ENCODE peak calls at places on chromosomes 5 and 9, in ten cellular contexts. R, Q, J, X, U, B, M, Y, G and I are unnamed samples.
A peak's percentile ranks its signal among the peaks of the same experiment; 100 is the strongest.

GRCh38 chr9:23819403-23819802 is 6.6 kb downstream of the ELAVL2 start:
- DNase-seq in Y (no peak), Q (no peak), R (no peak), G (no peak), X (no peak), U (no peak), B (no peak), M (no peak), J (no peak), I (no peak)

GRCh38 chr5:92836861-92837755 is 743.9 kb downstream of the NR2F1-AS1 start:
- DNase-seq in R (no peak), J (peak; percentile 36), B (no peak), M (no peak), Q (no peak), X (no peak), Y (no peak), G (no peak), U (no peak), I (no peak)

GRCh38 chr5:141920771-141921170 is 2.9 kb upstream of the DELE1 start:
- DNase-seq in X (no peak), B (no peak), J (no peak), R (no peak), U (no peak), G (no peak), Y (no peak), Q (no peak), M (no peak), I (no peak)

GRCh38 chr9:16413509-16414016 is 456.9 kb downstream of the BNC2 start:
- DNase-seq in U (peak; percentile 97), X (no peak), B (no peak), M (no peak), Y (no peak), Q (no peak), G (no peak), J (peak; percentile 63), R (no peak), I (peak; percentile 96)

GRCh38 chr5:180437336-180437735 is 56.8 kb upstream of the CNOT6 start:
- DNase-seq in X (no peak), R (no peak), U (no peak), B (no peak), Q (no peak), J (no peak), G (no peak), M (no peak), Y (no peak), I (no peak)

GRCh38 chr5:3194141-3194540 is 401.5 kb upstream of the IRX1 start:
- DNase-seq in M (no peak), Q (no peak), G (no peak), R (no peak), X (no peak), B (no peak), J (no peak), Y (no peak), U (no peak), I (no peak)

GRCh38 chr9:23538060-23538387 is 288.0 kb downstream of the ELAVL2 start:
- DNase-seq in Y (no peak), Q (no peak), G (no peak), R (no peak), U (no peak), J (no peak), B (no peak), X (no peak), M (no peak), I (no peak)

GRCh38 chr5:145347026-145347616 is 488.0 kb downstream of the PRELID2 start:
- DNase-seq in X (no peak), Y (no peak), R (no peak), M (peak; percentile 42), J (peak; percentile 33), Q (peak; percentile 13), B (no peak), U (peak; percentile 12), G (no peak), I (peak; percentile 8)

GRCh38 chr9:105246656-105247162 is 2.3 kb downstream of the SLC44A1 start:
- DNase-seq in B (no peak), G (no peak), Q (no peak), X (no peak), M (no peak), J (no peak), Y (no peak), R (no peak), U (no peak), I (peak; percentile 47)

GRCh38 chr5:138873096-138873885 is 1.8 kb downstream of the LRRTM2 start:
- DNase-seq in B (no peak), J (no peak), Q (no peak), M (no peak), X (no peak), R (no peak), U (peak; percentile 28), Y (no peak), G (no peak), I (no peak)

GRCh38 chr9:93892748-93893147 is 62.4 kb downstream of the BARX1 start:
- DNase-seq in J (no peak), B (no peak), G (no peak), U (no peak), M (no peak), Q (no peak), R (no peak), Y (no peak), X (no peak), I (no peak)

GRCh38 chr5:157106668-157107461 is 2.0 kb downstream of the HAVCR2 start:
- DNase-seq in R (no peak), M (no peak), U (peak; percentile 30), Y (no peak), B (peak; percentile 38), Q (no peak), G (no peak), X (no peak), J (peak; percentile 11), I (peak; percentile 70)

GRCh38 chr9:114908104-114908621 is 22.2 kb downstream of the TNFSF8 start:
- DNase-seq in U (peak; percentile 98), J (peak; percentile 50), X (no peak), Y (no peak), M (no peak), R (no peak), B (peak; percentile 13), Q (no peak), G (no peak), I (no peak)

GRCh38 chr5:98781964-98782363 is 8.5 kb downstream of the RGMB start:
- DNase-seq in Y (no peak), J (no peak), B (no peak), Q (no peak), M (no peak), X (no peak), U (no peak), G (no peak), R (no peak), I (no peak)